ENCODE peak calls at places on chromosomes 3 and 15, in eight cellular contexts. One of them, this sample, is unnamed.
A peak's percentile ranks its signal among the peaks of the same experiment; 100 is the strongest.

GRCh38 chr3:111947179-111947727 is 31.6 kb upstream of the ABHD10 start:
- DNase-seq in tibial nerve: no peak
- DNase-seq in heart right ventricle: no peak
- DNase-seq in foreskin fibroblast: no peak
- DNase-seq in GM12865: no peak
- DNase-seq in fibroblast of pulmonary artery: peak; percentile 78
- DNase-seq in cardiac muscle cell: peak; percentile 37
- DNase-seq in fibroblast of mammary gland: peak; percentile 61
- DNase-seq in this sample: peak; percentile 15

GRCh38 chr15:101054991-101055390 is 135.8 kb downstream of the LRRK1 start:
- DNase-seq in tibial nerve: peak; percentile 0
- DNase-seq in heart right ventricle: no peak
- DNase-seq in foreskin fibroblast: no peak
- DNase-seq in GM12865: no peak
- DNase-seq in fibroblast of pulmonary artery: no peak
- DNase-seq in cardiac muscle cell: no peak
- DNase-seq in fibroblast of mammary gland: no peak
- DNase-seq in this sample: no peak

GRCh38 chr3:169914321-169914720 is 2.9 kb downstream of the SAMD7 start:
- DNase-seq in tibial nerve: no peak
- DNase-seq in heart right ventricle: no peak
- DNase-seq in foreskin fibroblast: peak; percentile 37
- DNase-seq in GM12865: no peak
- DNase-seq in fibroblast of pulmonary artery: peak; percentile 52
- DNase-seq in cardiac muscle cell: peak; percentile 57
- DNase-seq in fibroblast of mammary gland: peak; percentile 40
- DNase-seq in this sample: no peak

GRCh38 chr3:13791501-13792490 is 88.1 kb downstream of the WNT7A start:
- DNase-seq in tibial nerve: no peak
- DNase-seq in heart right ventricle: no peak
- DNase-seq in foreskin fibroblast: no peak
- DNase-seq in GM12865: no peak
- DNase-seq in fibroblast of pulmonary artery: no peak
- DNase-seq in cardiac muscle cell: no peak
- DNase-seq in fibroblast of mammary gland: no peak
- DNase-seq in this sample: no peak

GRCh38 chr3:171829841-171830559 is 13.1 kb upstream of the TMEM212 start:
- DNase-seq in tibial nerve: peak; percentile 54
- DNase-seq in heart right ventricle: peak; percentile 87
- DNase-seq in foreskin fibroblast: peak; percentile 79
- DNase-seq in GM12865: peak; percentile 70
- DNase-seq in fibroblast of pulmonary artery: peak; percentile 93
- DNase-seq in cardiac muscle cell: peak; percentile 90
- DNase-seq in fibroblast of mammary gland: peak; percentile 83
- DNase-seq in this sample: no peak

GRCh38 chr3:110174908-110175307 is 837.6 kb upstream of the DPPA4 start:
- DNase-seq in tibial nerve: no peak
- DNase-seq in heart right ventricle: no peak
- DNase-seq in foreskin fibroblast: no peak
- DNase-seq in GM12865: no peak
- DNase-seq in fibroblast of pulmonary artery: peak; percentile 43
- DNase-seq in cardiac muscle cell: no peak
- DNase-seq in fibroblast of mammary gland: peak; percentile 10
- DNase-seq in this sample: no peak

GRCh38 chr15:27250223-27250622 is 279.2 kb downstream of the GABRG3 start:
- DNase-seq in tibial nerve: no peak
- DNase-seq in heart right ventricle: no peak
- DNase-seq in foreskin fibroblast: no peak
- DNase-seq in GM12865: no peak
- DNase-seq in fibroblast of pulmonary artery: no peak
- DNase-seq in cardiac muscle cell: no peak
- DNase-seq in fibroblast of mammary gland: no peak
- DNase-seq in this sample: no peak

GRCh38 chr3:167705840-167706239 is 28.9 kb downstream of the PDCD10 start:
- DNase-seq in tibial nerve: no peak
- DNase-seq in heart right ventricle: no peak
- DNase-seq in foreskin fibroblast: peak; percentile 5
- DNase-seq in GM12865: no peak
- DNase-seq in fibroblast of pulmonary artery: peak; percentile 31
- DNase-seq in cardiac muscle cell: peak; percentile 30
- DNase-seq in fibroblast of mammary gland: peak; percentile 47
- DNase-seq in this sample: no peak

GRCh38 chr15:79593119-79593869 is 161.2 kb downstream of the MINAR1 start:
- DNase-seq in tibial nerve: no peak
- DNase-seq in heart right ventricle: no peak
- DNase-seq in foreskin fibroblast: peak; percentile 14
- DNase-seq in GM12865: no peak
- DNase-seq in fibroblast of pulmonary artery: peak; percentile 21
- DNase-seq in cardiac muscle cell: peak; percentile 20
- DNase-seq in fibroblast of mammary gland: peak; percentile 24
- DNase-seq in this sample: no peak

GRCh38 chr3:146589899-146590508 is 15.1 kb downstream of the PLSCR5 start:
- DNase-seq in tibial nerve: peak; percentile 77
- DNase-seq in heart right ventricle: peak; percentile 16
- DNase-seq in foreskin fibroblast: peak; percentile 28
- DNase-seq in GM12865: peak; percentile 33
- DNase-seq in fibroblast of pulmonary artery: peak; percentile 76
- DNase-seq in cardiac muscle cell: peak; percentile 68
- DNase-seq in fibroblast of mammary gland: peak; percentile 68
- DNase-seq in this sample: peak; percentile 45

GRCh38 chr3:39126532-39127071 is 19.1 kb downstream of the TTC21A start:
- DNase-seq in tibial nerve: peak; percentile 67
- DNase-seq in heart right ventricle: peak; percentile 67
- DNase-seq in foreskin fibroblast: peak; percentile 25
- DNase-seq in GM12865: peak; percentile 56
- DNase-seq in fibroblast of pulmonary artery: peak; percentile 78
- DNase-seq in cardiac muscle cell: peak; percentile 78
- DNase-seq in fibroblast of mammary gland: peak; percentile 75
- DNase-seq in this sample: no peak

GRCh38 chr15:67462802-67463201 is 58.1 kb upstream of the C15orf61 start:
- DNase-seq in tibial nerve: no peak
- DNase-seq in heart right ventricle: no peak
- DNase-seq in foreskin fibroblast: no peak
- DNase-seq in GM12865: no peak
- DNase-seq in fibroblast of pulmonary artery: no peak
- DNase-seq in cardiac muscle cell: no peak
- DNase-seq in fibroblast of mammary gland: no peak
- DNase-seq in this sample: no peak

GRCh38 chr3:134104031-134104430 is 74.3 kb upstream of the SLCO2A1 start:
- DNase-seq in tibial nerve: no peak
- DNase-seq in heart right ventricle: no peak
- DNase-seq in foreskin fibroblast: no peak
- DNase-seq in GM12865: no peak
- DNase-seq in fibroblast of pulmonary artery: peak; percentile 32
- DNase-seq in cardiac muscle cell: peak; percentile 17
- DNase-seq in fibroblast of mammary gland: peak; percentile 27
- DNase-seq in this sample: no peak

GRCh38 chr3:33636125-33636855 is 81.8 kb downstream of the CLASP2 start:
- DNase-seq in tibial nerve: peak; percentile 12
- DNase-seq in heart right ventricle: no peak
- DNase-seq in foreskin fibroblast: peak; percentile 44
- DNase-seq in GM12865: peak; percentile 66
- DNase-seq in fibroblast of pulmonary artery: peak; percentile 85
- DNase-seq in cardiac muscle cell: peak; percentile 80
- DNase-seq in fibroblast of mammary gland: peak; percentile 77
- DNase-seq in this sample: peak; percentile 65

GRCh38 chr3:119322021-119322522 is 27.9 kb downstream of the ARHGAP31 start:
- DNase-seq in tibial nerve: no peak
- DNase-seq in heart right ventricle: no peak
- DNase-seq in foreskin fibroblast: peak; percentile 35
- DNase-seq in GM12865: no peak
- DNase-seq in fibroblast of pulmonary artery: peak; percentile 29
- DNase-seq in cardiac muscle cell: peak; percentile 25
- DNase-seq in fibroblast of mammary gland: peak; percentile 68
- DNase-seq in this sample: no peak

GRCh38 chr15:80264031-80264430 is 12.0 kb upstream of the CTXND1 start:
- DNase-seq in tibial nerve: no peak
- DNase-seq in heart right ventricle: no peak
- DNase-seq in foreskin fibroblast: no peak
- DNase-seq in GM12865: no peak
- DNase-seq in fibroblast of pulmonary artery: peak; percentile 36
- DNase-seq in cardiac muscle cell: peak; percentile 31
- DNase-seq in fibroblast of mammary gland: peak; percentile 22
- DNase-seq in this sample: peak; percentile 11

GRCh38 chr3:42195879-42196330 is 70.1 kb downstream of the CCK start:
- DNase-seq in tibial nerve: no peak
- DNase-seq in heart right ventricle: no peak
- DNase-seq in foreskin fibroblast: no peak
- DNase-seq in GM12865: peak; percentile 90
- DNase-seq in fibroblast of pulmonary artery: peak; percentile 20
- DNase-seq in cardiac muscle cell: peak; percentile 13
- DNase-seq in fibroblast of mammary gland: no peak
- DNase-seq in this sample: no peak

GRCh38 chr3:11641683-11642407 is 1.9 kb downstream of the VGLL4 start:
- DNase-seq in tibial nerve: no peak
- DNase-seq in heart right ventricle: no peak
- DNase-seq in foreskin fibroblast: peak; percentile 52
- DNase-seq in GM12865: peak; percentile 62
- DNase-seq in fibroblast of pulmonary artery: peak; percentile 71
- DNase-seq in cardiac muscle cell: peak; percentile 70
- DNase-seq in fibroblast of mammary gland: peak; percentile 67
- DNase-seq in this sample: peak; percentile 29

GRCh38 chr15:65327651-65328393 is 23.3 kb downstream of the RNU5B-1 start:
- DNase-seq in tibial nerve: no peak
- DNase-seq in heart right ventricle: no peak
- DNase-seq in foreskin fibroblast: no peak
- DNase-seq in GM12865: no peak
- DNase-seq in fibroblast of pulmonary artery: no peak
- DNase-seq in cardiac muscle cell: no peak
- DNase-seq in fibroblast of mammary gland: no peak
- DNase-seq in this sample: no peak

GRCh38 chr3:19547665-19548464 is 386.2 kb downstream of the EFHB start:
- DNase-seq in tibial nerve: no peak
- DNase-seq in heart right ventricle: no peak
- DNase-seq in foreskin fibroblast: no peak
- DNase-seq in GM12865: no peak
- DNase-seq in fibroblast of pulmonary artery: no peak
- DNase-seq in cardiac muscle cell: no peak
- DNase-seq in fibroblast of mammary gland: no peak
- DNase-seq in this sample: no peak

GRCh38 chr3:156816091-156816793 is 9.9 kb upstream of the LEKR1 start:
- DNase-seq in tibial nerve: no peak
- DNase-seq in heart right ventricle: peak; percentile 11
- DNase-seq in foreskin fibroblast: peak; percentile 84
- DNase-seq in GM12865: peak; percentile 89
- DNase-seq in fibroblast of pulmonary artery: peak; percentile 57
- DNase-seq in cardiac muscle cell: peak; percentile 59
- DNase-seq in fibroblast of mammary gland: peak; percentile 58
- DNase-seq in this sample: no peak
- TF ChIP-seq CTCF in tibial nerve: no peak
- TF ChIP-seq CTCF in heart right ventricle: no peak
- TF ChIP-seq CTCF in foreskin fibroblast: no peak
- TF ChIP-seq CTCF in GM12865: peak; percentile 11
- TF ChIP-seq CTCF in fibroblast of pulmonary artery: no peak
- TF ChIP-seq CTCF in cardiac muscle cell: no peak
- TF ChIP-seq CTCF in fibroblast of mammary gland: no peak
- TF ChIP-seq CTCF in this sample: no peak

GRCh38 chr15:49215768-49216739 is 46.0 kb downstream of the GALK2 start:
- DNase-seq in tibial nerve: no peak
- DNase-seq in heart right ventricle: peak; percentile 45
- DNase-seq in foreskin fibroblast: no peak
- DNase-seq in GM12865: peak; percentile 77
- DNase-seq in fibroblast of pulmonary artery: no peak
- DNase-seq in cardiac muscle cell: peak; percentile 5
- DNase-seq in fibroblast of mammary gland: no peak
- DNase-seq in this sample: no peak

DNA sequence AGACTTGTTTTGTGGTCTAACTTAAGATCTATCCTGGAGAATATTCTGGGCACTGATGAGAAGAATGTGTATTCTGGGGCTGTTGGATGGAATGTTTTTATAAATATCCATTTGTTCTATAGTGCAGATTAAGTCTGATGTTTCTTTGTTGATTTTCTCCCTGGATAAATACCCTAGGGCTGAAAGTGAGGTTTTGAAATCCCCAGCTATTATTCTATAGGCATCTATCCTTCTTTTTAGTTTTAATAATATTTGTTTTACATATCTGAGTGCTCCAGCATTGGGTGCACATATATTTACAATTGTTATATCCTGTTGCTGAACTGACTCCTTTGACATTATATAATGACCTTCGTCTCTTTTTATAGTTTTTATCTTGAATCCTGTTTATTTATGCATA is 42.9 kb downstream of the GALK2 start:
- DNase-seq in tibial nerve: no peak
- DNase-seq in heart right ventricle: no peak
- DNase-seq in foreskin fibroblast: no peak
- DNase-seq in GM12865: no peak
- DNase-seq in fibroblast of pulmonary artery: no peak
- DNase-seq in cardiac muscle cell: no peak
- DNase-seq in fibroblast of mammary gland: no peak
- DNase-seq in this sample: no peak
- H3K4me3 ChIP-seq in tibial nerve: no peak overlapping the region
- H3K4me3 ChIP-seq in heart right ventricle: no peak overlapping the region
- H3K4me3 ChIP-seq in foreskin fibroblast: no peak overlapping the region
- H3K4me3 ChIP-seq in GM12865: no peak overlapping the region
- H3K4me3 ChIP-seq in fibroblast of pulmonary artery: no peak overlapping the region
- H3K4me3 ChIP-seq in cardiac muscle cell: no peak overlapping the region
- H3K4me3 ChIP-seq in fibroblast of mammary gland: no peak overlapping the region
- H3K4me3 ChIP-seq in this sample: no peak overlapping the region

GRCh38 chr3:152076148-152076547 is 192.6 kb upstream of the MBNL1 start:
- DNase-seq in tibial nerve: no peak
- DNase-seq in heart right ventricle: no peak
- DNase-seq in foreskin fibroblast: no peak
- DNase-seq in GM12865: no peak
- DNase-seq in fibroblast of pulmonary artery: peak; percentile 49
- DNase-seq in cardiac muscle cell: peak; percentile 45
- DNase-seq in fibroblast of mammary gland: peak; percentile 50
- DNase-seq in this sample: no peak

GRCh38 chr3:152071315-152071714 is 197.4 kb upstream of the MBNL1 start:
- DNase-seq in tibial nerve: no peak
- DNase-seq in heart right ventricle: no peak
- DNase-seq in foreskin fibroblast: no peak
- DNase-seq in GM12865: no peak
- DNase-seq in fibroblast of pulmonary artery: no peak
- DNase-seq in cardiac muscle cell: no peak
- DNase-seq in fibroblast of mammary gland: no peak
- DNase-seq in this sample: no peak

GRCh38 chr3:152069871-152070270 is 196.4 kb downstream of the SUCNR1 start:
- DNase-seq in tibial nerve: no peak
- DNase-seq in heart right ventricle: no peak
- DNase-seq in foreskin fibroblast: no peak
- DNase-seq in GM12865: no peak
- DNase-seq in fibroblast of pulmonary artery: no peak
- DNase-seq in cardiac muscle cell: no peak
- DNase-seq in fibroblast of mammary gland: peak; percentile 17
- DNase-seq in this sample: no peak

GRCh38 chr3:152071924-152072323 is 196.8 kb upstream of the MBNL1 start:
- DNase-seq in tibial nerve: no peak
- DNase-seq in heart right ventricle: no peak
- DNase-seq in foreskin fibroblast: peak; percentile 39
- DNase-seq in GM12865: peak; percentile 57
- DNase-seq in fibroblast of pulmonary artery: peak; percentile 82
- DNase-seq in cardiac muscle cell: peak; percentile 81
- DNase-seq in fibroblast of mammary gland: peak; percentile 73
- DNase-seq in this sample: peak; percentile 24

GRCh38 chr3:152073267-152073666 is 195.5 kb upstream of the MBNL1 start:
- DNase-seq in tibial nerve: no peak
- DNase-seq in heart right ventricle: no peak
- DNase-seq in foreskin fibroblast: peak; percentile 9
- DNase-seq in GM12865: no peak
- DNase-seq in fibroblast of pulmonary artery: peak; percentile 70
- DNase-seq in cardiac muscle cell: peak; percentile 69
- DNase-seq in fibroblast of mammary gland: peak; percentile 69
- DNase-seq in this sample: no peak
- TF ChIP-seq CTCF in tibial nerve: peak; percentile 19
- TF ChIP-seq CTCF in heart right ventricle: peak; percentile 42
- TF ChIP-seq CTCF in foreskin fibroblast: no peak
- TF ChIP-seq CTCF in GM12865: no peak
- TF ChIP-seq CTCF in fibroblast of pulmonary artery: peak; percentile 9
- TF ChIP-seq CTCF in cardiac muscle cell: peak; percentile 13
- TF ChIP-seq CTCF in fibroblast of mammary gland: peak; percentile 37
- TF ChIP-seq CTCF in this sample: no peak

GRCh38 chr3:25686766-25687165 is 22.1 kb upstream of the TOP2B start:
- DNase-seq in tibial nerve: no peak
- DNase-seq in heart right ventricle: no peak
- DNase-seq in foreskin fibroblast: no peak
- DNase-seq in GM12865: no peak
- DNase-seq in fibroblast of pulmonary artery: no peak
- DNase-seq in cardiac muscle cell: no peak
- DNase-seq in fibroblast of mammary gland: no peak
- DNase-seq in this sample: no peak
- H3K4me3 ChIP-seq in tibial nerve: no peak overlapping the region
- H3K4me3 ChIP-seq in heart right ventricle: no peak overlapping the region
- H3K4me3 ChIP-seq in foreskin fibroblast: no peak overlapping the region
- H3K4me3 ChIP-seq in GM12865: no peak overlapping the region
- H3K4me3 ChIP-seq in fibroblast of pulmonary artery: no peak overlapping the region
- H3K4me3 ChIP-seq in cardiac muscle cell: no peak overlapping the region
- H3K4me3 ChIP-seq in fibroblast of mammary gland: no peak overlapping the region
- H3K4me3 ChIP-seq in this sample: no peak overlapping the region